ENCODE peak calls at places on chromosome 14, in seven cellular contexts. S is PC-9, T is PC-3, D is SK-N-SH, Z is psoas muscle, C is B cell, J is HCT116. Y is an unnamed sample.

GRCh38 chr14:58752782-58753181 is 115.0 kb downstream of the DACT1 start:
- DNase-seq in S (no peak), T (no peak), D (no peak), Z (peak), C (no peak), J (no peak), Y (no peak)

GRCh38 chr14:97377550-97377949 is 580.4 kb downstream of the VRK1 start:
- DNase-seq in S (no peak), T (no peak), D (no peak), Z (no peak), C (no peak), J (no peak), Y (no peak)

GRCh38 chr14:60753264-60754126 is 18.9 kb downstream of the MNAT1 start:
- DNase-seq in S (no peak), T (no peak), D (no peak), Z (no peak), C (peak), J (no peak), Y (peak)

GRCh38 chr14:45135659-45136314 is at the start of gene FANCM:
- DNase-seq in S (peak), T (peak), D (peak), Z (peak), C (peak), J (peak), Y (peak)

GRCh38 chr14:55707365-55707804 is 127.4 kb downstream of the KTN1 start:
- DNase-seq in S (peak), T (peak), D (no peak), Z (no peak), C (no peak), J (no peak), Y (no peak)

GRCh38 chr14:67137744-67138371 is 51.4 kb upstream of the GARIN2 start:
- DNase-seq in S (no peak), T (peak), D (peak), Z (no peak), C (no peak), J (no peak), Y (peak)

GRCh38 chr14:32900602-32901001 is 38.1 kb upstream of the NPAS3 start:
- DNase-seq in S (no peak), T (no peak), D (no peak), Z (no peak), C (no peak), J (no peak), Y (no peak)

GRCh38 chr14:73472182-73473114 is 14.1 kb upstream of the NUMB start:
- DNase-seq in S (peak), T (peak), D (peak), Z (no peak), C (no peak), J (peak), Y (peak)

GRCh38 chr14:82720931-82721330 is 1187.3 kb upstream of the SEL1L start:
- DNase-seq in S (no peak), T (no peak), D (no peak), Z (no peak), C (no peak), J (no peak), Y (no peak)

GRCh38 chr14:64704145-64704742 is at the start of gene PLEKHG3:
- DNase-seq in S (peak), T (peak), D (peak), Z (peak), C (peak), J (no peak), Y (no peak)

GRCh38 chr14:92207012-92207927 is 85.5 kb downstream of the CPSF2 start:
- DNase-seq in S (no peak), T (no peak), D (no peak), Z (no peak), C (no peak), J (no peak), Y (no peak)
- TF ChIP-seq CTCF in S (no peak), T (no peak), D (no peak), Z (no peak), C (no peak), J (no peak), Y (no peak)

DNA sequence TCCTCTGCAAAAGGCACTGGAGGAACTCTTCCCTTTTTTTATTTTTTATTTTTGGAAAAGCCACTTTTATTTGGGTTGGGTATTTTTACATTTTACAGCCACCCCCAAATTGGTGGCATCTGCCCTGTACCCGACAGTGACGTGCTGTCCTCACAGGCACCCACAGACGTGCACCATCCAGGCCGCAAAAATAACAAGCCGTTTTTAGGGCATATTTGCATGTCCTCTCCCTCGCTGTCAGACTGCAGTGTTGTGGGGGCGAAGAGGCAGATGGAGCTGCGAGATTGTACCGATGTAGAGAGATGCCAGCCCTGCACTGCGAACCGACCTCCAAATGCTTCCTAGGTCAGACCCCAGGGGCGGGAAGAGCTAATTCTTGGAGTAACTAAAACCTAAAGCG is 12.2 kb downstream of the JDP2 start:
- DNase-seq in S (no peak), T (no peak), D (no peak), Z (no peak), C (peak), J (no peak), Y (no peak)
- TF ChIP-seq CTCF in S (no peak), T (no peak), D (no peak), Z (no peak), C (no peak), J (no peak), Y (no peak)

DNA sequence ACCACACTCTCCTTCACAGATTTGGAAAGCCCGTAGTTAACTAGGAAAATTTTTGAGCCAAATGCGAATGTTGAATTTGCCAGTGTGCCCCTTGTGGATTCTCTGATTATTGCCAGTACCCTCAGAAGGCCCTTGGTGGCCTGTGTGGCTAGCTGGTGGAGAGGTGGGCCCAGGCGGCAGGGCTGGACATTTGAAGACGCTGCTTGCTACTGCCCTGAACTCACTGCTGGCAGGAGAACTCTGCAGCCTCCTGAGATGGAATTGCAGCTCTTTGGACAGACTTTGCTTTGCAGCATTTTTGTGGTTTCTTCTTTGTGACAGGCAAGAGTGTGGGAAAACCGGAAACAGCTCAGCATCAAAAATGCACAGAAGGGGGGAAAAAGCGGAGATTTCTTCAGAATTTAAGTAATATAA is 97.6 kb downstream of the TGFB3 start:
- DNase-seq in S (peak), T (peak), D (peak), Z (no peak), C (no peak), J (no peak), Y (no peak)
- TF ChIP-seq CTCF in S (peak), T (peak), D (peak), Z (peak), C (no peak), J (no peak), Y (peak)

GRCh38 chr14:103022669-103023044 is 34.7 kb downstream of the CDC42BPB start:
- DNase-seq in S (no peak), T (no peak), D (peak), Z (no peak), C (no peak), J (no peak), Y (no peak)
- TF ChIP-seq CTCF in S (no peak), T (no peak), D (no peak), Z (no peak), C (no peak), J (no peak), Y (no peak)

GRCh38 chr14:26252176-26252575 is 345.7 kb downstream of the NOVA1 start:
- DNase-seq in S (no peak), T (no peak), D (no peak), Z (no peak), C (no peak), J (no peak), Y (no peak)

GRCh38 chr14:26255213-26255612 is 342.6 kb downstream of the NOVA1 start:
- DNase-seq in S (no peak), T (peak), D (no peak), Z (no peak), C (no peak), J (no peak), Y (no peak)
- TF ChIP-seq CTCF in S (peak), T (peak), D (peak), Z (no peak), C (no peak), J (no peak), Y (no peak)

DNA sequence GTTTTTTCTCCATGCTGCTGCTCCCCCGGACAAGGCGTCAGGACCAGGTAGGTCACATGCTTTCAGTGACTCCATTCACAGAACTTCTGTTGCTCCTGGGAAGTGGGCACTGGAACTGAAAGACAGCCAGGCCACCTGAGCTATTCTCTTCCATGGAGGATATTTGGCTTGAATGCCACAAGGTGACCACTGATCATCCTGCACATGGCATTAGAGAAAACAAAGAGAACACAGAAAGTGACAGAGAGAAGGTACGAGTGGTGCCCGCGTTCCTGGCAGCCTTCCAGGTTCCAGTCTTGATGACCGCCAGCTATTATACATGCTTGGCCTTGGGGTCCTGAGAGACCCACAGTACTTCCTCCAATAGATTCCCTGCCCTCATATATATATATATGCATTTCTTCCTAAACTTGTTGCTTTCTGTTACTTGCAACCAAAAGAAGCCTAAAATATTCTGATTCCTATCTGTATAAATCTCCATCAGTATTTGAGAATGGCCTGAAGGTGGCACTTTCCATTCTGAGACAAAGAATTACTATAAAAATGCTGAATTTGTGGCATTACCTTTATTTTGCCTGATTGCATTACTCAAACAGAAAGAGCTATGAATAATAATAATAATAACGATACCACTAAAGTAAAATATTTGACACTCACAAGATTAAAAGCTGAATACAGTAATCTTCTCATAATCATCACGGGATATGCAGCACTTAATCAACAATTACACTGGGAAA is 174.9 kb downstream of the FOXN3 start:
- DNase-seq in S (no peak), T (peak), D (no peak), Z (no peak), C (no peak), J (no peak), Y (no peak)
- TF ChIP-seq CTCF in S (no peak), T (no peak), D (peak), Z (no peak), C (no peak), J (no peak), Y (no peak)

GRCh38 chr14:42110167-42110566 is 503.5 kb downstream of the LRFN5 start:
- DNase-seq in S (no peak), T (peak), D (peak), Z (no peak), C (no peak), J (no peak), Y (peak)
- TF ChIP-seq CTCF in S (peak), T (peak), D (peak), Z (no peak), C (peak), J (peak), Y (peak)

GRCh38 chr14:22414876-22415632 is 174.0 kb downstream of the DAD1 start:
- DNase-seq in S (no peak), T (no peak), D (no peak), Z (no peak), C (no peak), J (no peak), Y (no peak)

GRCh38 chr14:22415633-22415959 is 173.4 kb downstream of the DAD1 start:
- DNase-seq in S (no peak), T (no peak), D (no peak), Z (no peak), C (no peak), J (no peak), Y (no peak)

GRCh38 chr14:22410497-22410896 is 178.5 kb downstream of the DAD1 start:
- DNase-seq in S (no peak), T (no peak), D (no peak), Z (no peak), C (no peak), J (no peak), Y (no peak)

GRCh38 chr14:22411398-22411797 is 177.6 kb downstream of the DAD1 start:
- DNase-seq in S (no peak), T (no peak), D (no peak), Z (no peak), C (no peak), J (no peak), Y (no peak)

GRCh38 chr14:22412936-22413411 is 176.1 kb downstream of the DAD1 start:
- DNase-seq in S (no peak), T (no peak), D (no peak), Z (no peak), C (no peak), J (no peak), Y (no peak)
- TF ChIP-seq CTCF in S (no peak), T (no peak), D (no peak), Z (no peak), C (no peak), J (no peak), Y (no peak)

DNA sequence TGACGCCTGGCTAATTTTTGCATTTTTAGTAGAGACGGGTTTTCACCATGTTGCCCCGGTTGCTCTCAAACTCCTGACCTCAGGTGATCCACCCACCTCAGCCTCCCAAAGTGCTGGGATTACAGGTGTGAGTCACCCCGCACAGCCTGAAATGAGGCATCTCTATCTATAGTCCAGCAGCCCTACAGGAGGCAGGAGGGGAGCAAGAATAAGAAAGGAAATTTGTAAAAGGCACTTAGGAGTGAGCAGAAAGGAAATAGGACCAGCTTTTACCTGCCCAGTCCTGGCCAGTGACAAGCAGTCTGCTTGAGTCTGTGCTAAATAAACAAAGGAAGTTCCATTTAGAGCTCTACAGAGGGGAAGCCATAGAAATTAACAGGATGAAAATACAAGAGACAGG is 15.0 kb upstream of the PSMA6 start:
- DNase-seq in S (no peak), T (peak), D (no peak), Z (no peak), C (no peak), J (no peak), Y (no peak)
- TF ChIP-seq CTCF in S (no peak), T (no peak), D (no peak), Z (no peak), C (no peak), J (no peak), Y (no peak)

GRCh38 chr14:22614240-22614799 is 16.2 kb downstream of the ABHD4 start:
- DNase-seq in S (peak), T (peak), D (no peak), Z (peak), C (no peak), J (peak), Y (no peak)

GRCh38 chr14:22607291-22607690 is 9.2 kb downstream of the ABHD4 start:
- DNase-seq in S (no peak), T (no peak), D (no peak), Z (no peak), C (no peak), J (no peak), Y (no peak)

GRCh38 chr14:22613736-22614239 is 15.7 kb downstream of the ABHD4 start:
- DNase-seq in S (no peak), T (no peak), D (no peak), Z (no peak), C (no peak), J (no peak), Y (no peak)

GRCh38 chr14:22610931-22611330 is 12.8 kb downstream of the ABHD4 start:
- DNase-seq in S (no peak), T (no peak), D (no peak), Z (no peak), C (no peak), J (no peak), Y (no peak)

GRCh38 chr14:22613091-22613695 is 15.1 kb downstream of the ABHD4 start:
- DNase-seq in S (peak), T (no peak), D (no peak), Z (no peak), C (no peak), J (no peak), Y (no peak)
- TF ChIP-seq CTCF in S (peak), T (peak), D (peak), Z (no peak), C (no peak), J (no peak), Y (no peak)

Y was measured in GM10248.